ENCODE peak calls at places on chromosome 1, in seven cellular contexts. X, M, Q, P, F, Y and U are unnamed samples.

GRCh38 chr1:119547306-119547705 is 40.3 kb downstream of the HSD3B1 start:
- DNase-seq in X (no peak), M (no peak), Q (no peak), P (no peak), F (no peak), Y (no peak), U (no peak)

GRCh38 chr1:19054216-19054615 is 97.7 kb upstream of the IFFO2 start:
- DNase-seq in X (no peak), M (no peak), Q (no peak), P (no peak), F (no peak), Y (no peak), U (no peak)

GRCh38 chr1:84350104-84350503 is 48.2 kb upstream of the DNASE2B start:
- DNase-seq in X (no peak), M (no peak), Q (no peak), P (no peak), F (no peak), Y (no peak), U (no peak)

GRCh38 chr1:206551985-206552325 is 44.6 kb downstream of the RASSF5 start:
- DNase-seq in X (no peak), M (no peak), Q (no peak), P (no peak), F (no peak), Y (peak), U (no peak)

GRCh38 chr1:153119491-153119971 is 6.2 kb upstream of the SPRR2F start:
- DNase-seq in X (no peak), M (no peak), Q (no peak), P (no peak), F (no peak), Y (no peak), U (no peak)

GRCh38 chr1:91014475-91014874 is 7.4 kb downstream of the ZNF644 start:
- DNase-seq in X (no peak), M (no peak), Q (no peak), P (no peak), F (no peak), Y (no peak), U (no peak)

GRCh38 chr1:225863167-225863566 is 19.0 kb downstream of the TMEM63A start:
- DNase-seq in X (no peak), M (no peak), Q (no peak), P (no peak), F (no peak), Y (no peak), U (peak)

GRCh38 chr1:171769754-171770153 is 11.7 kb upstream of the METTL13 start:
- DNase-seq in X (no peak), M (no peak), Q (no peak), P (no peak), F (no peak), Y (no peak), U (no peak)

GRCh38 chr1:184494929-184495328 is 108.1 kb downstream of the C1orf21 start:
- DNase-seq in X (no peak), M (no peak), Q (no peak), P (no peak), F (no peak), Y (no peak), U (no peak)

GRCh38 chr1:63773815-63774616 is at the start of gene ROR1:
- DNase-seq in X (peak), M (peak), Q (peak), P (peak), F (no peak), Y (no peak), U (peak)

GRCh38 chr1:113780363-113781146 is 21.3 kb upstream of the PHTF1 start:
- DNase-seq in X (no peak), M (no peak), Q (no peak), P (no peak), F (no peak), Y (no peak), U (no peak)

GRCh38 chr1:169027607-169028320 is 78.7 kb upstream of the ATP1B1 start:
- DNase-seq in X (no peak), M (no peak), Q (no peak), P (no peak), F (no peak), Y (no peak), U (no peak)

GRCh38 chr1:221335161-221336101 is 406.5 kb downstream of the DUSP10 start:
- DNase-seq in X (peak), M (peak), Q (no peak), P (no peak), F (no peak), Y (no peak), U (no peak)

GRCh38 chr1:37556712-37557196 is at the start of gene DNALI1:
- DNase-seq in X (peak), M (peak), Q (peak), P (peak), F (peak), Y (no peak), U (no peak)

GRCh38 chr1:221891708-221892107 is 149.8 kb upstream of the DUSP10 start:
- DNase-seq in X (no peak), M (no peak), Q (no peak), P (no peak), F (no peak), Y (no peak), U (no peak)

GRCh38 chr1:171801395-171801990 is 20.0 kb downstream of the METTL13 start:
- DNase-seq in X (no peak), M (peak), Q (peak), P (peak), F (peak), Y (no peak), U (peak)

GRCh38 chr1:150268342-150268705 is 492 bp downstream of the APH1A start:
- DNase-seq in X (no peak), M (no peak), Q (no peak), P (no peak), F (no peak), Y (peak), U (no peak)

GRCh38 chr1:16677552-16678423 is 11.0 kb upstream of the RNU1-3 start:
- DNase-seq in X (peak), M (peak), Q (no peak), P (peak), F (peak), Y (no peak), U (peak)

GRCh38 chr1:18922848-18923475 is 20.6 kb upstream of the ALDH4A1 start:
- DNase-seq in X (no peak), M (no peak), Q (peak), P (no peak), F (no peak), Y (no peak), U (no peak)